ENCODE peak calls at places on chromosomes 4 and X, in four cellular contexts. M, W, L and Z are unnamed samples.
A peak's percentile ranks its signal among the peaks of the same experiment; 100 is the strongest.

GRCh38 chrX:123493857-123494256 is 239.0 kb downstream of the THOC2 start:
- DNase-seq in M (no peak), W (no peak), L (no peak), Z (no peak)

GRCh38 chr4:26049447-26049846 is 135.4 kb downstream of the SMIM20 start:
- DNase-seq in M (no peak), W (no peak), L (no peak), Z (no peak)

GRCh38 chr4:141643557-141643956 is 7.2 kb downstream of the IL15 start:
- DNase-seq in M (no peak), W (no peak), L (peak; percentile 89), Z (no peak)

GRCh38 chr4:153645183-153645582 is 38.9 kb upstream of the TLR2 start:
- DNase-seq in M (no peak), W (no peak), L (no peak), Z (no peak)

GRCh38 chr4:14095881-14096280 is 468.4 kb upstream of the BOD1L1 start:
- DNase-seq in M (no peak), W (no peak), L (no peak), Z (no peak)

GRCh38 chr4:74161676-74162450 is 3.9 kb downstream of the MTHFD2L start:
- DNase-seq in M (no peak), W (no peak), L (no peak), Z (no peak)

GRCh38 chr4:184400375-184400870 is 73.9 kb downstream of the IRF2 start:
- DNase-seq in M (no peak), W (no peak), L (peak; percentile 52), Z (no peak)

GRCh38 chrX:16445166-16445752 is 204.7 kb upstream of the S100G start:
- DNase-seq in M (no peak), W (no peak), L (peak; percentile 19), Z (peak; percentile 28)

GRCh38 chr4:122003335-122003734 is 51.5 kb upstream of the TRPC3 start:
- DNase-seq in M (no peak), W (no peak), L (no peak), Z (no peak)

GRCh38 chr4:151806511-151806927 is 45.7 kb upstream of the GATB start:
- DNase-seq in M (no peak), W (no peak), L (peak; percentile 87), Z (peak; percentile 44)

GRCh38 chrX:26871967-26872366 is 591.2 kb downstream of the PPP4R3C start:
- DNase-seq in M (no peak), W (no peak), L (no peak), Z (no peak)

GRCh38 chr4:188437535-188437934 is 298.3 kb downstream of the TRIML1 start:
- DNase-seq in M (no peak), W (no peak), L (no peak), Z (no peak)

GRCh38 chr4:37463457-37463856 is 218.9 kb downstream of the NWD2 start:
- DNase-seq in M (no peak), W (no peak), L (no peak), Z (no peak)

GRCh38 chr4:183507928-183508327 is 3.1 kb downstream of the ING2 start:
- DNase-seq in M (no peak), W (no peak), L (peak; percentile 18), Z (no peak)

GRCh38 chr4:173337463-173337862 is 3.3 kb upstream of the HMGB2 start:
- DNase-seq in M (no peak), W (no peak), L (no peak), Z (no peak)

GRCh38 chr4:39235021-39235420 is 52.7 kb downstream of the WDR19 start:
- DNase-seq in M (no peak), W (no peak), L (no peak), Z (no peak)

GRCh38 chrX:132118361-132118760 is 9.5 kb downstream of the FRMD7 start:
- DNase-seq in M (no peak), W (no peak), L (no peak), Z (no peak)

GRCh38 chrX:39875834-39876625 is 221.7 kb downstream of the BCOR start:
- DNase-seq in M (no peak), W (no peak), L (no peak), Z (no peak)

GRCh38 chr4:70559216-70559830 is 32.7 kb upstream of the AMBN start:
- DNase-seq in M (no peak), W (no peak), L (peak; percentile 43), Z (peak; percentile 22)

DNA sequence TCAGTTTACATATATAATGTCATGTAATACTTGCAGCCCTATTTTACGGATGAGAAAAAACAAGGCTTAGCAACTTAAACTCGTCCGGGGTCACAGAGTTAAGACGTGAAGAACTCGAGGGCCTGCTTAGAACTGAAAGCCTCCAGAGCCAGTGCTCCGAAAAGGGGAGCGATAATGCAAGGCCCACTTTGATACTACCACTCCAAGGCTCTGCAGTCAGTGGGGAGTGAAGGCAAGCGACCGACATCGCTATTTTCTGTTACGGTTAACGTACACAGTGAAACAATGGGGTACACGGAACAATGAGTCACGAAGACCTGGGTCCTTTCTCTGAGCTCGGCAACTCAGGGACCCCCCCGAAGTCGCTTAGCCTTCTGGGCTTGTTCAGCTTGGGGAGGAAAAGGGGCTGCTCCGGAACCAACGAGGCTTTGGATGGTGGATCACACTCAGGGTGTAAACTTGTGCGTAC is 957 bp downstream of the PPA2 start:
- DNase-seq in M (no peak), W (no peak), L (no peak), Z (no peak)
- H3K4me3 ChIP-seq in M (peak overlapping the region; percentile 93), W (peak overlapping the region; percentile 82), L (peak overlapping the region; percentile 94), Z (peak overlapping the region; percentile 84)

DNA sequence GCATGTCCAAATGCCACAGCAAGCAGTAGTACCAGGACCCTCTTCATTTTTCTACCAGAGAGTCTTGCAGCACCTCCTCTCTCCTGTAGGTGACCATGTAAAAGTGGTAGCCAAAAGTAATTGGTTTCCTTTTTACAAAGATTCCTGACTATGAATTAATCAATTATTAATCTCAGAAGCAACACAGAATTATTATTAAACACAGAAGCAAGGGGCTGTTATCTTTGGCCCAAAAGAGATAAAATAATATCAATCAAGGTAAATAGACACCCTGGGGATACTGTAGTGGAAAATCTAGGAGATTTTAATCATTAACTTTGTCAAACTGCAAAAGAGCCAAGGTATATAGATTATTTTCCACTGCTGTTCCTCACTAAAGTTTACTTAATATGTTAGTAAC is at the start of gene GC:
- DNase-seq in M (no peak), W (no peak), L (no peak), Z (no peak)
- H3K4me3 ChIP-seq in M (no peak within 1 kb of the TSS), W (no peak within 1 kb of the TSS), L (no peak within 1 kb of the TSS), Z (no peak within 1 kb of the TSS)

GRCh38 chr4:189806506-189806905 is 134.2 kb upstream of the FRG1 start:
- DNase-seq in M (no peak), W (no peak), L (no peak), Z (no peak)
- H3K4me3 ChIP-seq in M (no peak overlapping the region), W (no peak overlapping the region), L (no peak overlapping the region), Z (no peak overlapping the region)

GRCh38 chrX:51494409-51494808 is 2.0 kb downstream of the NUDT11 start:
- DNase-seq in M (no peak), W (no peak), L (peak; percentile 14), Z (no peak)
- H3K4me3 ChIP-seq in M (no peak overlapping the region), W (no peak overlapping the region), L (peak overlapping the region; percentile 78), Z (no peak overlapping the region)

GRCh38 chr4:4602468-4602867 is 60.6 kb upstream of the STX18 start:
- DNase-seq in M (no peak), W (no peak), L (no peak), Z (no peak)
- H3K4me3 ChIP-seq in M (no peak overlapping the region), W (no peak overlapping the region), L (no peak overlapping the region), Z (no peak overlapping the region)

DNA sequence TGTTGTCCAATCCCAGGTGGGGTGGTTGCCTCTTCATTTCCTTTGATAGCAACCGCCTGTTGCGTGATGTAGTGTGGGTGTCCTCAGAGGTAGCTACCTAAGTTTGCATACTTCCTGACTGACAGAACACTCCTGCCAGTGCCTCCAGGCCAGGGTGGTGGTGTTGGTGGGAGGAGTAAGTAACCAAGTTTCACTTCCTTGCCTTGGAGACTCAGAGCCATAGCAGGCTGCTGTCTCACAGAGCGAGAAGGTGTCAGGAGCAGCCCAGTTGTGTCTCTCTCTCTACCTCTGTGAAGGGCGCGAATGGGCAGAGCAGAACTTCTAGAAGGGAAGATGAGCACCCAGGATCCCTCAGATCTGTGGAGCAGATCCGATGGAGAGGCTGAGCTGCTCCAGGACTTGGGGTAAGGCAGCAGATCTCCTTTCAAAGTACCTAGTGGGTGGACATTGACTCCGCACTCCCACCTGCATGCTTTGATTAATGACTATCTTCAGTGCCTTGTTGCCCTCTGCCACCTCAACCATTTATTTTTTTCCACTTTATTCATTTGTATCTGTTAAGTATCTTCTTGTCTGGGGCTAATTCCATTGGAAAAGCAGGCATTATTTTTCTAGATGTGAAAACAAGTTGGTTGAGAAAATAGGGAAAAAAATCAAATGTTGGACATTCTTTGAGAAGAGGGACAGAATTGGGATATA is at the start of gene DAPP1:
- DNase-seq in M (peak; percentile 74), W (peak; percentile 73), L (no peak), Z (peak; percentile 10)
- H3K4me3 ChIP-seq in M (peak within 1 kb of the TSS; percentile 49), W (peak within 1 kb of the TSS; percentile 45), L (no peak within 1 kb of the TSS), Z (peak within 1 kb of the TSS; percentile 45)

GRCh38 chr4:86846921-86847320 is 2.3 kb downstream of the SLC10A6 start:
- DNase-seq in M (no peak), W (no peak), L (no peak), Z (no peak)

GRCh38 chr4:86845593-86845992 is 3.6 kb downstream of the SLC10A6 start:
- DNase-seq in M (no peak), W (no peak), L (no peak), Z (no peak)

GRCh38 chr4:86847576-86847975 is 1.6 kb downstream of the SLC10A6 start:
- DNase-seq in M (no peak), W (no peak), L (no peak), Z (no peak)

GRCh38 chr4:86848136-86848535 is 1.0 kb downstream of the SLC10A6 start:
- DNase-seq in M (no peak), W (no peak), L (no peak), Z (no peak)

GRCh38 chr4:86848732-86849617 is at the start of gene SLC10A6:
- DNase-seq in M (no peak), W (no peak), L (no peak), Z (peak; percentile 13)
- H3K4me3 ChIP-seq in M (no peak within 1 kb of the TSS), W (peak within 1 kb of the TSS; percentile 58), L (no peak within 1 kb of the TSS), Z (no peak within 1 kb of the TSS)

GRCh38 chrX:8653956-8654355 is 78.0 kb downstream of the ANOS1 start:
- DNase-seq in M (no peak), W (no peak), L (no peak), Z (no peak)
- H3K4me3 ChIP-seq in M (no peak overlapping the region), W (no peak overlapping the region), L (no peak overlapping the region), Z (no peak overlapping the region)